ENCODE peak calls at places on chromosomes 4 and X, in nine cellular contexts. C is A549, Z is ovary, N is tibial nerve, B is transverse colon, S is sigmoid colon, X is stomach, L is upper lobe of left lung, R is K562. E is an unnamed sample.

GRCh38 chr4:6446538-6447451 is 25.6 kb downstream of the PPP2R2C start:
- DNase-seq in C (no peak), Z (peak; percentile 81), N (no peak), B (no peak), S (no peak), X (peak; percentile 41), L (no peak), R (no peak), E (no peak)

GRCh38 chr4:87805971-87806370 is 6.6 kb downstream of the IBSP start:
- DNase-seq in C (no peak), Z (no peak), N (no peak), B (no peak), S (no peak), X (no peak), L (no peak), R (no peak), E (no peak)

GRCh38 chr4:8858188-8858924 is 13.3 kb downstream of the HMX1 start:
- DNase-seq in C (no peak), Z (no peak), N (no peak), B (no peak), S (no peak), X (no peak), L (no peak), R (no peak), E (no peak)

GRCh38 chrX:54066841-54067240 is 22.6 kb upstream of the PHF8 start:
- DNase-seq in C (no peak), Z (no peak), N (no peak), B (no peak), S (no peak), X (no peak), L (no peak), R (no peak), E (no peak)

GRCh38 chr4:123952530-123953274 is 556.1 kb downstream of the SPRY1 start:
- DNase-seq in C (no peak), Z (no peak), N (no peak), B (no peak), S (no peak), X (no peak), L (no peak), R (no peak), E (no peak)

GRCh38 chrX:63349307-63349706 is 1.8 kb downstream of the SPIN4 start:
- DNase-seq in C (no peak), Z (no peak), N (no peak), B (no peak), S (no peak), X (no peak), L (no peak), R (peak; percentile 9), E (no peak)

GRCh38 chrX:39638526-39638925 is 459.2 kb downstream of the BCOR start:
- DNase-seq in C (no peak), Z (no peak), N (no peak), B (no peak), S (no peak), X (no peak), L (no peak), R (no peak), E (no peak)

GRCh38 chr4:36582214-36582613 is 300.8 kb downstream of the DTHD1 start:
- DNase-seq in C (no peak), Z (no peak), N (no peak), B (no peak), S (no peak), X (no peak), L (no peak), R (no peak), E (no peak)

GRCh38 chrX:10011261-10011931 is 44.2 kb downstream of the CLDN34 start:
- DNase-seq in C (no peak), Z (no peak), N (no peak), B (no peak), S (peak; percentile 36), X (no peak), L (no peak), R (no peak), E (no peak)

GRCh38 chr4:119138046-119138445 is 2.4 kb downstream of the MYOZ2 start:
- DNase-seq in C (no peak), Z (no peak), N (no peak), B (no peak), S (no peak), X (no peak), L (no peak), R (no peak), E (no peak)

GRCh38 chrX:104112326-104112951 is at the start of gene ZCCHC18:
- DNase-seq in C (peak; percentile 43), Z (peak; percentile 79), N (no peak), B (peak; percentile 38), S (peak; percentile 78), X (peak; percentile 28), L (peak; percentile 92), R (peak; percentile 22), E (peak; percentile 91)

GRCh38 chrX:47091149-47091775 is 13.0 kb downstream of the RGN start:
- DNase-seq in C (no peak), Z (no peak), N (no peak), B (no peak), S (no peak), X (no peak), L (no peak), R (no peak), E (no peak)

GRCh38 chrX:139559383-139560042 is 29.0 kb downstream of the F9 start:
- DNase-seq in C (peak; percentile 2), Z (no peak), N (no peak), B (peak; percentile 10), S (no peak), X (peak; percentile 36), L (no peak), R (peak; percentile 29), E (no peak)

DNA sequence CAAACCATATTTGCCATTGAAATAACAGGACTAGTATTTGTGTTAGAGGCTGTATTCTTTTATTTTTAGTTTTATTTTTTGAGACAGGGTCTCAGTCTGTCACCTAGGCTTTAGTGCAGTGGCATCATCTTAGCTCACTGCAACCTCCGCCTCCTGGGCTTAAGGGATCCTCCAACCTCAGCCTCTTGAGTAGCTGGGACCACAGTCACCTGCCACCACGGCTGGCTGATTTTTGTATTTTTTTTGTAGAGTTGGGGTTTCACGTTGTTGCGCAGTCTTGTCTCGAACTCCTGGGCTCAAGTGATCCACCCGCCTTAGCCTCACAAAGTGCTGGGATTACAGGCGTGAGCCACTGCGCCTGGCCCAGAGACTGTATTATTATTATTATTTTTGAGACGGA is 15.3 kb downstream of the TMEM131L start:
- DNase-seq in C (no peak), Z (no peak), N (no peak), B (no peak), S (no peak), X (no peak), L (no peak), R (no peak), E (no peak)
- H3K4me1 ChIP-seq in C (peaks cover 13% of the 10 kb centered on the region), Z (peaks cover 1% of the 10 kb centered on the region), N (no peaks in the 10 kb centered on the region), B (peaks cover 24% of the 10 kb centered on the region), S (peaks cover 49% of the 10 kb centered on the region), X (peaks cover 64% of the 10 kb centered on the region), L (peaks cover 11% of the 10 kb centered on the region), R (peaks cover 2% of the 10 kb centered on the region), E (peaks cover 58% of the 10 kb centered on the region)

GRCh38 chr4:15888515-15888914 is 50.0 kb downstream of the FGFBP1 start:
- DNase-seq in C (no peak), Z (no peak), N (no peak), B (no peak), S (no peak), X (no peak), L (no peak), R (no peak), E (no peak)

GRCh38 chr4:15883611-15884243 is 54.8 kb downstream of the FGFBP1 start:
- DNase-seq in C (no peak), Z (no peak), N (no peak), B (no peak), S (no peak), X (no peak), L (no peak), R (no peak), E (no peak)

GRCh38 chr4:15885422-15885821 is 53.1 kb downstream of the FGFBP1 start:
- DNase-seq in C (no peak), Z (no peak), N (no peak), B (no peak), S (no peak), X (no peak), L (no peak), R (no peak), E (no peak)

GRCh38 chr4:15878011-15878410 is 60.5 kb downstream of the FGFBP1 start:
- DNase-seq in C (no peak), Z (no peak), N (no peak), B (no peak), S (no peak), X (no peak), L (no peak), R (no peak), E (no peak)

GRCh38 chr4:15882675-15883086 is 55.9 kb downstream of the FGFBP1 start:
- DNase-seq in C (peak; percentile 37), Z (peak; percentile 40), N (no peak), B (peak; percentile 33), S (peak; percentile 69), X (peak; percentile 39), L (no peak), R (peak; percentile 47), E (no peak)
- TF ChIP-seq POLR2A in C (no peak), Z (no peak), N (no peak), B (no peak), S (no peak), X (no peak), L (no peak), R (no peak), E (no peak)

DNA sequence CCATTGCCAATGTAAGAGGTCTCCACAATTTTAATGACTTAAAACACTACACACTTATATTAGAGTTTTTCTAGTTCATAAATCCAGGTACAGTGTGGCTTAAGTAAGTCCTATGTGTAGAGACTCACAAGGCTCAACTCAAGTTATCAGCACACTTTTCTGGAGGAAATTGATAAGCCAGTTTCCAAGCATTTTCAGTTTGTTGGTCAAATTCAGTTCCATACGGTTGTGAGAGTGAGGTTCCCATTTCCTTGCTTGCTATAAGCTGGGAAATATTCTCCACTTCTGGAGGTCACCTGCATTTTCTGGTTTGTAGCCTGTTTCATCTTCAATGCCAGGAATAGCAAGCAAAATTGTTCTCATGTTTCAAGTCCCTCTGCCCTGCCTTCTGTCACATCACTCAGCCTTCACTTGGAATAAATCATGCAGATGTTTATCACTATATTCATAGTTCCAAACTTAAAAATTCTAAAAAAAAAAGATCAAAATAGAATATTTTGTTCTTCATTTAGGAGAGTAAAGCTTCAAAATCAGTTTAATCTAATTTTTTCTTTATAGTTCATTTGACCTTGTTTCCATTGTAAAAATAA is 1137.5 kb upstream of the INTU start:
- DNase-seq in C (no peak), Z (no peak), N (no peak), B (no peak), S (no peak), X (no peak), L (no peak), R (peak; percentile 28), E (no peak)
- TF ChIP-seq EP300 in C (no peak), Z (no peak), N (no peak), B (no peak), S (no peak), X (no peak), L (no peak), R (peak; percentile 52), E (no peak)

DNA sequence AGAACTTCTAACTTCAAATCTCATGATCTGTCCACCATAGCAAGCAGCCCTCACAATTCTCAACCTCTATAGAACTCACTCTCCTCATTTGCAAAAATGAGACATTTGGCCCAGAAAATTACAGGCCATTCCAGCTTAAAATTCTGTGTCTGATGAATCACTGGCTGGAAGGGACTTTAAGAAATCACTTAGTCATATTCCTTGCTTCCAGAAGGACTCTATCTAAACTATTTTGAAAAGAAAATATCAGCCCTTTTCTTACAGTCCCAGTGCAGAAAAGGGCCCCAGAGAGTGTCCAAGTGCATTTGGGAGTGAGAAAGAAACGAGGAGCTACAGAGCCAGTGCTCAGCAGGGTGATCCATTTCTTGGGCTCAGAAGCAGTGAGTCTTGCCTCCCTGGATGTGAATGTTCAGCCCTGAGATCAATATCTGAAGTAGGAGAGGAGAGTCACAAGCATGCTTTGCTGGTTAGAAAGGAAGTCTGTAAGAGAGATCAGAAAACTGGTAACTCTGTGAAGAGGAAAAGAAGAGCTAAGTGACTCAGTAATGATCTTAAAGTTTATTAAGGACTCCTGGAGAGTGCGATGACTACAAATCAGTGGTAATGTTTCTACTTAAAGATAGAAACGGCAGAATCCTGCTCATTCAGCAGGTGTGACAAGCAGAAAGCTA is 139.8 kb downstream of the PALLD start:
- DNase-seq in C (no peak), Z (no peak), N (no peak), B (no peak), S (no peak), X (no peak), L (no peak), R (no peak), E (no peak)
- H3K4me1 ChIP-seq in C (peaks cover 46% of the 10 kb centered on the region), Z (peaks cover 7% of the 10 kb centered on the region), N (no peaks in the 10 kb centered on the region), B (peaks cover 31% of the 10 kb centered on the region), S (peaks cover 52% of the 10 kb centered on the region), X (peaks cover 38% of the 10 kb centered on the region), L (peaks cover 7% of the 10 kb centered on the region), R (peaks cover 1% of the 10 kb centered on the region), E (peaks cover 27% of the 10 kb centered on the region)